ENCODE peak calls at places on chromosomes 13 and 19, in four cellular contexts. D is fibroblast of mammary gland, H is astrocyte, R is AG10803. K is an unnamed sample.

GRCh38 chr19:43463381-43464088 is 1.9 kb downstream of the LYPD3 start:
- DNase-seq in H (peak; percentile 62), D (peak; percentile 81), R (peak; percentile 85), K (peak; percentile 95)

GRCh38 chr13:112849500-112849899 is 119.5 kb upstream of the MCF2L start:
- DNase-seq in R (no peak), H (peak; percentile 14), D (peak; percentile 10), K (peak; percentile 27)

GRCh38 chr13:52084971-52085370 is 43.9 kb downstream of the NEK5 start:
- DNase-seq in R (no peak), D (no peak), H (no peak), K (no peak)

GRCh38 chr19:48510421-48511268 is 990 bp downstream of the LMTK3 start:
- DNase-seq in D (peak; percentile 46), H (peak; percentile 22), R (no peak), K (peak; percentile 61)

GRCh38 chr19:54473071-54473941 is at the start of gene CDC42EP5:
- DNase-seq in D (peak; percentile 78), H (peak; percentile 73), R (peak; percentile 90), K (peak; percentile 92)

GRCh38 chr13:23500858-23501257 is 67.4 kb upstream of the SACS start:
- DNase-seq in H (peak; percentile 96), D (peak; percentile 97), R (peak; percentile 97), K (peak; percentile 83)

GRCh38 chr13:33556828-33557227 is 261.1 kb upstream of the RFC3 start:
- DNase-seq in D (no peak), H (no peak), R (no peak), K (no peak)

GRCh38 chr19:48445256-48445605 is 552 bp upstream of the GRWD1 start:
- DNase-seq in H (peak; percentile 92), D (peak; percentile 96), R (peak; percentile 94), K (peak; percentile 98)

GRCh38 chr13:75418997-75419396 is 63.0 kb downstream of the TBC1D4 start:
- DNase-seq in D (peak; percentile 50), H (no peak), R (peak; percentile 51), K (peak; percentile 72)

GRCh38 chr13:113355621-113356020 is 8.3 kb downstream of the GRTP1 start:
- DNase-seq in D (no peak), H (no peak), R (no peak), K (no peak)

GRCh38 chr13:23025848-23026608 is 154.8 kb upstream of the SGCG start:
- DNase-seq in R (no peak), H (no peak), D (peak; percentile 2), K (no peak)

GRCh38 chr19:3440082-3440481 is 40.2 kb downstream of the SMIM24 start:
- DNase-seq in R (no peak), H (no peak), D (peak; percentile 41), K (no peak)

GRCh38 chr13:100436099-100436498 is 152.5 kb downstream of the GGACT start:
- DNase-seq in H (no peak), D (no peak), R (no peak), K (no peak)

GRCh38 chr13:62320129-62320724 is 904.6 kb upstream of the PCDH20 start:
- DNase-seq in D (peak; percentile 49), R (peak; percentile 11), H (peak; percentile 33), K (peak; percentile 82)

GRCh38 chr13:27360562-27360961 is 63.9 kb upstream of the GTF3A start:
- DNase-seq in H (no peak), D (no peak), R (no peak), K (no peak)

GRCh38 chr19:17777840-17778620 is 16.9 kb upstream of the B3GNT3 start:
- DNase-seq in D (peak; percentile 47), H (no peak), R (peak; percentile 14), K (peak; percentile 68)

GRCh38 chr13:47680752-47681151 is 320.3 kb downstream of the SUCLA2 start:
- DNase-seq in D (peak; percentile 84), H (peak; percentile 64), R (peak; percentile 50), K (peak; percentile 70)

GRCh38 chr19:41570639-41571112 is 5.3 kb upstream of the CEACAM21 start:
- DNase-seq in H (peak; percentile 8), D (peak; percentile 62), R (peak; percentile 66), K (peak; percentile 82)

GRCh38 chr19:4583961-4584669 is 24.6 kb upstream of the SEMA6B start:
- DNase-seq in H (peak; percentile 29), R (peak; percentile 31), D (no peak), K (no peak)

GRCh38 chr13:65966991-65967451 is 1263.1 kb downstream of the PCDH9 start:
- DNase-seq in R (peak; percentile 37), D (peak; percentile 64), H (peak; percentile 5), K (peak; percentile 76)

GRCh38 chr13:107941345-107942029 is 273.8 kb downstream of the LIG4 start:
- DNase-seq in D (no peak), R (no peak), H (no peak), K (no peak)

GRCh38 chr13:101242720-101243119 is 173.6 kb downstream of the NALCN start:
- DNase-seq in D (peak; percentile 36), H (no peak), R (no peak), K (peak; percentile 23)

GRCh38 chr13:50033696-50034095 is 18.5 kb downstream of the KCNRG start:
- DNase-seq in H (peak; percentile 39), R (peak; percentile 81), D (peak; percentile 38), K (peak; percentile 81)

GRCh38 chr19:48487944-48488343 is 18.8 kb downstream of the CYTH2 start:
- DNase-seq in H (peak; percentile 72), D (peak; percentile 73), R (peak; percentile 87), K (no peak)

GRCh38 chr13:42215578-42216421 is 56.2 kb upstream of the AKAP11 start:
- DNase-seq in H (peak; percentile 23), R (peak; percentile 33), D (peak; percentile 48), K (peak; percentile 82)

GRCh38 chr13:97243915-97244820 is 22.0 kb downstream of the MBNL2 start:
- DNase-seq in D (no peak), R (no peak), H (no peak), K (no peak)

GRCh38 chr13:21603531-21604448 is at the start of gene MICU2:
- DNase-seq in H (peak; percentile 89), D (peak; percentile 92), R (peak; percentile 92), K (peak; percentile 96)

GRCh38 chr19:14061751-14062557 is at the start of gene PALM3:
- DNase-seq in D (no peak), R (no peak), H (no peak), K (no peak)

GRCh38 chr13:25037057-25037813 is 58.7 kb upstream of the PABPC3 start:
- DNase-seq in H (peak; percentile 24), D (peak; percentile 67), R (peak; percentile 66), K (peak; percentile 85)

GRCh38 chr19:3095375-3096191 is 1.4 kb downstream of the GNA11 start:
- DNase-seq in D (no peak), R (no peak), H (no peak), K (no peak)

GRCh38 chr13:27053902-27054595 is 117.6 kb downstream of the USP12 start:
- DNase-seq in R (peak; percentile 88), D (peak; percentile 87), H (peak; percentile 86), K (peak; percentile 35)

GRCh38 chr19:40217027-40217810 is 965 bp downstream of the TTC9B start:
- DNase-seq in R (no peak), D (no peak), H (no peak), K (no peak)

GRCh38 chr19:16936901-16937300 is 48.1 kb downstream of the F2RL3 start:
- DNase-seq in D (no peak), H (no peak), R (no peak), K (no peak)

GRCh38 chr13:112791662-112792440 is 102.0 kb downstream of the ATP11A start:
- DNase-seq in R (no peak), D (no peak), H (no peak), K (no peak)

GRCh38 chr13:89695343-89696257 is 1651.9 kb upstream of the MIR17HG start:
- DNase-seq in H (peak; percentile 24), R (peak; percentile 8), D (peak; percentile 34), K (peak; percentile 69)

GRCh38 chr19:30664358-30665058 is 292.3 kb downstream of the ZNF536 start:
- DNase-seq in H (no peak), R (peak; percentile 42), D (peak; percentile 19), K (peak; percentile 43)

GRCh38 chr13:79407349-79407979 is 1.4 kb upstream of the RBM26 start:
- DNase-seq in D (no peak), H (no peak), R (no peak), K (no peak)
- H3K4me3 ChIP-seq in D (peak overlapping the region; percentile 89), H (no peak overlapping the region), R (no peak overlapping the region), K (no peak overlapping the region)

DNA sequence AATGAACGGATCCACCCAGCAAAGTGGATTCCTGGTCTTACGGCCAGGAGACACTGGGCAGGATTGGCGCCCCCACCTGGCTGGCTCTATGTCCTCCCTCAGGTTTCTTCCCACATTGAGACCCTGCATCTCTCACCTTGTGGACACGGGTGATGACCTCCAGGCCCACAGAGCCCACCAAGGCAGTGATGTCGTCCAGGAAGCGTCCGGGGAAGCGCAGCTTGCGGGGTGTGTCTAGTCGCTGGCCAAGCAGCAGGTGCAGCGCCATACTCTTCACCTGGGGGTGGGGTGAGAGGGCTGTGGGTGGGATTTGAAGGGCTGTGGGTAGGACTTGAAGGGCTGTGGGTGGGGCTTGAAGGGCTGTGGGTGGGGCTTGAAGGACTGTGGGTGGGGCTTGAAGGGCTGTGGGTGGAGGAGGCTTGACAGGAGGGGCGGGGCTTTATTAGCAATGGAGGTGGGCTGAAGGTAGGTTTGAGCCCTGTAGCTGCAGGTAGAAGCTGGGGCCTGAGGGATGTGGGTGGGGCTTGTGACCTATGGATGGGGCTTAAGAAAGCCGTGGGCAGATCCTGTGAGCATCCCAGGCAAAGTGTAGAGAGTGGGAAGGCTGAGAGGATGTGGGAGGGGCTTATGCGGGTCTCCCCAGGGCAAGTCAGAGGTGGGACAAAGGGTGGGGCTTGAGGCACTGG is 12.1 kb upstream of the ANGPTL8 start:
- DNase-seq in D (no peak), H (no peak), R (no peak), K (peak; percentile 13)
- TF ChIP-seq CTCF in D (no peak), H (no peak), R (no peak), K (peak; percentile 32)

GRCh38 chr19:449916-450315 is 10.9 kb downstream of the SHC2 start:
- DNase-seq in H (no peak), D (no peak), R (no peak), K (no peak)
- H3K4me3 ChIP-seq in H (no peak overlapping the region), D (no peak overlapping the region), R (no peak overlapping the region), K (no peak overlapping the region)

GRCh38 chr13:60617863-60618733 is 221.1 kb downstream of the TDRD3 start:
- DNase-seq in H (peak; percentile 22), R (peak; percentile 55), D (peak; percentile 54), K (peak; percentile 75)
- TF ChIP-seq CTCF in H (peak; percentile 44), R (peak; percentile 80), D (peak; percentile 55), K (peak; percentile 81)